ENCODE peak calls at places on chromosomes 3 and 15, in eight cellular contexts. V is GM23338, W is PC-3, E is GM23248, M is SK-N-SH, H is OCI-LY7, B is HCT116, P is MM.1S. S is an unnamed sample. For H3K4me1, the result is how much of the 10 kb centered on the place peaks cover.

GRCh38 chr3:8464668-8465067 is 37.0 kb upstream of the LMCD1 start:
- DNase-seq in B (no peak), V (no peak), E (no peak), W (no peak), H (no peak), M (peak), P (no peak), S (no peak)

GRCh38 chr3:183372911-183373310 is 55.5 kb downstream of the MCF2L2 start:
- DNase-seq in B (no peak), H (no peak), E (no peak), W (no peak), V (no peak), M (no peak), P (no peak), S (no peak)

GRCh38 chr3:15783361-15783969 is 14.3 kb downstream of the ANKRD28 start:
- DNase-seq in H (no peak), V (no peak), M (no peak), P (no peak), E (peak), W (peak), B (no peak), S (no peak)

GRCh38 chr3:165884518-165884917 is 47.3 kb upstream of the BCHE start:
- DNase-seq in M (no peak), V (no peak), H (no peak), E (no peak), B (no peak), P (no peak), W (no peak), S (no peak)

GRCh38 chr3:32176989-32177701 is 61.3 kb upstream of the CMTM8 start:
- DNase-seq in H (peak), V (peak), E (peak), M (peak), B (peak), P (peak), W (peak), S (peak)

GRCh38 chr15:53670701-53671100 is 88.8 kb downstream of the WDR72 start:
- DNase-seq in P (no peak), B (no peak), E (no peak), W (no peak), H (no peak), M (no peak), V (no peak), S (no peak)

GRCh38 chr15:84773716-84774115 is 25.3 kb downstream of the ZNF592 start:
- DNase-seq in B (no peak), V (no peak), M (no peak), H (no peak), P (no peak), E (no peak), W (no peak), S (no peak)

GRCh38 chr3:149554826-149555225 is 80.3 kb downstream of the TM4SF4 start:
- DNase-seq in H (no peak), M (no peak), W (peak), V (no peak), P (no peak), B (peak), E (peak), S (no peak)

DNA sequence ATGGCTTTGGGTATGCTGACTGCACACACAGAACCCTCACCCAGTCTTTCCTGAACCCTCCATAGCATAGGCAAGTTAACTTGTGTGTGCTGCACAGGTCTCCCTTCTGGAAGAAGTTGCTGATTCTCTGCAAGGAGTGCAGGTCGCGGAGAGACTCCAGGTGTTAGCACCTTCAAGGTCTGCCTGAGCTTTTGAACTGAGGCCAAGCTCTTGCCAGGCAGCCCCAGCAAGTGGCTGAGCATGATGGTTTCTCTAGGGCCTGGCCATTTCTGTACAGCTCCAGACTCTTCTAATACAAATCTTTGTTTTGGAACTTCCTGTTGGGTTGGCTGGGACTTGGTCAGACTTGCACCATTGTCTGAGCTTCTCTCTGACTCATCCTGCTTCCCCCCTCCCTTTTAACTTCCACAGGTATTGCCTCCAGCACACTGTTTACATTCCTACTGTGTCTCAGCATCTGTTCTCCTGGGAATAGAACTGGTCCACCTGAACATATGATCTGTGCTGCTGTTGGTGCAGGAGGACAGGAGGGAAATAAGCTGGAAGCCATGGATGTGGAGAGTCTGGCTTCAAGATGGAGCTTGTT is 53.3 kb downstream of the KY start:
- DNase-seq in V (no peak), B (no peak), P (no peak), M (no peak), W (peak), H (no peak), E (no peak), S (no peak)
- TF ChIP-seq EZH2phosphoT487 in V (no peak), B (no peak), P (no peak), M (no peak), W (no peak), H (no peak), E (no peak), S (no peak)

DNA sequence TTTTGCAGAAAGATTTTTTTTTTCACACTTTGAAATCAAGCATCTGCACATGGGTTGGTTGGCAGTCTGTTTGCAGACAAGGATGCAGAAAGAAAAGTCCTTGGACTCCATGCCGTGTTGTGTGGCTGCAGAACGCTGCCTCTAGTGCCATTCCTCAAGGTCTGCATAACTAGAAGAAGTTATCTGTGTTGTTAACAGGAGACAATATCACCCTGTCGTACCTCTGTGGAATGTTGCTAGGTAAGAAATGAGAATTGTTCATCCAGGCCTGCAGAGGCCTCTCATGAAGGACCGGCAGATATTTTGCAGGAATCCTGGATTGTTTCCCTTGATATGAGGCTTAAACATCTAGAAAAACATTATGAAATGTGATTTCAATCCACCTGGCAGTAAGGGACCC is 58.5 kb upstream of the PPARG start:
- DNase-seq in P (no peak), H (no peak), M (no peak), V (no peak), E (no peak), W (peak), B (no peak), S (no peak)
- H3K4me1 ChIP-seq in P (under half), H (under half), M (under half), V (under half), E (under half), W (under half), B (under half), S (under half)

DNA sequence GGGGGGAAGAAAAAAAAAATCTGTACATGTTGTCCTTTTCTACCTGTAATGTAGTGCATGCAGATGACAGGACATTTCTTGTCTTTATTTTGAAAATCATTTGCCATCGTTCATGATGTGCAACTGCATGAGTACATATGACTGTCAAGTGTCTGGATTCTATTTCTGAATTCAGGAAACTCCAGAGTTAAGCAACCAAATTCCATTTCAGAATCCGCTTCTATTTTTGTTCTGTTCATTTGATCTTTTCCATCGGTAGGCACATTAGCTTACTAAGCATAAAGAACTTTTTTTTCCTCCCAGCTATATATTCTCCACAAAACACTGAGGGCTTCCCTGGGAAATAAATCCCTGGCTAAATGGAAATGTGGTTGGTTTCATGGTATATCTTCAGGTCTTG is 365.5 kb downstream of the PTPRG start:
- DNase-seq in M (no peak), H (no peak), P (no peak), W (no peak), E (peak), B (no peak), V (no peak), S (no peak)
- TF ChIP-seq EZH2phosphoT487 in M (no peak), H (no peak), P (no peak), W (no peak), E (no peak), B (no peak), V (no peak), S (no peak)

GRCh38 chr3:43526956-43527355 is 94.9 kb downstream of the ANO10 start:
- DNase-seq in H (no peak), E (no peak), B (no peak), V (no peak), P (no peak), M (no peak), W (no peak), S (no peak)

GRCh38 chr3:43523454-43524053 is 98.3 kb downstream of the ANO10 start:
- DNase-seq in P (no peak), W (no peak), E (peak), H (no peak), B (no peak), V (no peak), M (no peak), S (no peak)

GRCh38 chr3:43525941-43526607 is 95.7 kb downstream of the ANO10 start:
- DNase-seq in P (no peak), E (peak), B (no peak), W (no peak), M (no peak), H (no peak), V (no peak), S (no peak)

GRCh38 chr3:43525376-43525775 is 96.4 kb downstream of the ANO10 start:
- DNase-seq in B (no peak), H (no peak), P (no peak), V (no peak), E (no peak), W (no peak), M (no peak), S (no peak)

GRCh38 chr3:43522702-43523362 is 99.0 kb downstream of the ANO10 start:
- DNase-seq in B (no peak), M (no peak), V (no peak), H (no peak), W (peak), P (no peak), E (peak), S (no peak)
- H3K4me1 ChIP-seq in B (under half), M (under half), V (under half), H (under half), W (under half), P (under half), E (under half), S (under half)

GRCh38 chr15:60074181-60074885 is 70.2 kb downstream of the FOXB1 start:
- DNase-seq in P (no peak), H (no peak), V (no peak), B (no peak), M (no peak), E (peak), W (peak), S (no peak)
- TF ChIP-seq EZH2phosphoT487 in P (no peak), H (no peak), V (no peak), B (no peak), M (no peak), E (peak), W (no peak), S (no peak)

GRCh38 chr3:126184465-126185000 is 4.1 kb upstream of the ALDH1L1 start:
- DNase-seq in M (no peak), H (no peak), P (no peak), B (no peak), E (no peak), W (no peak), V (no peak), S (peak)
- H3K4me1 ChIP-seq in M (under half), H (under half), P (under half), B (under half), E (under half), W (under half), V (under half), S (under half)

GRCh38 chr15:63236272-63236671 is 41.1 kb upstream of the APH1B start:
- DNase-seq in E (peak), M (no peak), P (no peak), B (no peak), W (peak), H (no peak), V (no peak), S (no peak)
- TF ChIP-seq EZH2phosphoT487 in E (no peak), M (no peak), P (no peak), B (no peak), W (no peak), H (no peak), V (no peak), S (no peak)

GRCh38 chr3:108008931-108009635 is 81.7 kb downstream of the CD47 start:
- DNase-seq in P (no peak), H (no peak), B (no peak), V (no peak), E (peak), M (no peak), W (no peak), S (no peak)

GRCh38 chr3:108008106-108008505 is 82.7 kb downstream of the CD47 start:
- DNase-seq in W (no peak), B (no peak), M (no peak), E (peak), H (no peak), P (no peak), V (no peak), S (no peak)

GRCh38 chr3:108006901-108007331 is 83.9 kb downstream of the CD47 start:
- DNase-seq in V (no peak), E (peak), W (no peak), P (no peak), B (no peak), M (no peak), H (no peak), S (no peak)

GRCh38 chr3:108004647-108005046 is 86.2 kb downstream of the CD47 start:
- DNase-seq in E (no peak), M (no peak), W (no peak), P (no peak), B (no peak), V (no peak), H (no peak), S (no peak)

DNA sequence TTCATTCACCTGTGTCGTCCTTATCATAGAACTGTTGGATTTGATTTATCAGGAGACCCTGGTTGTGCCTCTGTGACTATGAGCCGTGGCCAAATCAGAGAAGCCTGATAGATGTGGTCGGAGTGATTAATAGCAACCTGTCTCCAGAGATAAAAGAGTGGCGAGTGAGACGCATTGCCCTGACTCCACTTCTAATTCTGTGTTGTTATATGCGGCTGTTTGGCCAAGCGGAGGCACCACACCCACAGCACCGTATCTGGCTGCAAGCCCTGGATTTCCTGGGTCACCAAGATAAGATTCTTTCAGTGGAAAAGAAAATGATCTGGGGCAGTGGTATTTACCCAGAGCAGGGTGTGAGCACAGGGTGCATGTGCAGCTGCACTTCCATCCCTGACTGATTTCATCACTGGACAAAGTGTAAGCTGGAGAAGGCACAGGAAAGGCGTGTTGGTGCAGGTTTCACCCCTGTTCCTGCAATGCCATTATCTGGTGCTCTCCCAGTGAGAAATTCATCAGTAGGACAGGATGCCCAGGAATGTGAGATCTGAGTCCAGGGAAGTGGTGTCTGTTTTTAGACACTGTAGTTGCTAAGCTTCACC is 84.7 kb downstream of the CD47 start:
- DNase-seq in M (peak), P (no peak), V (no peak), E (peak), B (no peak), H (no peak), W (peak), S (no peak)
- H3K4me1 ChIP-seq in M (under half), P (under half), V (under half), E (under half), B (under half), H (under half), W (under half), S (under half)

GRCh38 chr3:52290596-52291507 is 3.2 kb downstream of the GLYCTK start:
- DNase-seq in B (no peak), V (no peak), W (no peak), E (no peak), M (no peak), P (no peak), H (no peak), S (no peak)
- TF ChIP-seq EZH2phosphoT487 in B (no peak), V (no peak), W (no peak), E (no peak), M (no peak), P (no peak), H (no peak), S (no peak)

GRCh38 chr15:66875588-66876422 is 173.8 kb downstream of the SMAD6 start:
- DNase-seq in W (no peak), P (no peak), B (no peak), V (no peak), E (peak), H (no peak), M (no peak), S (no peak)

GRCh38 chr15:66878761-66879160 is 176.7 kb downstream of the SMAD6 start:
- DNase-seq in B (no peak), E (no peak), H (peak), P (no peak), V (no peak), M (no peak), W (no peak), S (no peak)

GRCh38 chr15:66876731-66877545 is 174.9 kb downstream of the SMAD6 start:
- DNase-seq in B (no peak), W (no peak), E (no peak), V (no peak), P (no peak), M (no peak), H (no peak), S (no peak)

GRCh38 chr15:66877558-66878285 is 175.7 kb downstream of the SMAD6 start:
- DNase-seq in W (no peak), V (no peak), M (no peak), B (no peak), P (no peak), E (no peak), H (no peak), S (no peak)

GRCh38 chr15:66876423-66876730 is 174.3 kb downstream of the SMAD6 start:
- DNase-seq in E (no peak), V (peak), P (no peak), M (no peak), B (no peak), W (no peak), H (no peak), S (no peak)
- H3K4me1 ChIP-seq in E (under half), V (under half), P (under half), M (under half), B (under half), W (under half), H (under half), S (under half)